ENCODE peak calls at places on chromosomes 11 and 22, in six cellular contexts. I is GM18507; H is adipocyte; E is ovary; M is stimulated activated effector memory CD8-positive, alpha-beta T cell treated with anti-CD3 and anti-CD28 coated beads, Interleukin-12 subunit alpha, Interleukin-12 subunit beta, amount 100 ng/mL, for 72 hours; K is GM13977. O is an unnamed sample.

GRCh38 chr22:44584256-44584902 is 86.3 kb upstream of the RTL6 start:
- DNase-seq in K (no peak), H (no peak), I (no peak), E (peak), M (no peak), O (no peak)

GRCh38 chr22:48882636-48883200 is 945.0 kb downstream of the BRD1 start:
- DNase-seq in M (no peak), I (no peak), K (no peak), H (no peak), E (no peak), O (no peak)

GRCh38 chr11:72525466-72525865 is 91.1 kb upstream of the CLPB start:
- DNase-seq in K (no peak), M (no peak), I (no peak), E (no peak), H (no peak), O (no peak)

GRCh38 chr22:17272511-17272991 is 53.3 kb upstream of the ADA2 start:
- DNase-seq in E (no peak), I (no peak), M (no peak), K (no peak), H (no peak), O (no peak)

GRCh38 chr11:123551085-123551484 is 103.3 kb downstream of the SCN3B start:
- DNase-seq in K (no peak), M (no peak), I (no peak), H (no peak), E (no peak), O (no peak)

GRCh38 chr11:101441747-101442146 is 142.1 kb downstream of the TRPC6 start:
- DNase-seq in I (no peak), H (peak), K (no peak), E (no peak), M (no peak), O (no peak)

GRCh38 chr11:69398529-69399492 is 82.7 kb upstream of the LINC01488 start:
- DNase-seq in I (no peak), H (peak), K (no peak), M (no peak), E (no peak), O (no peak)

GRCh38 chr11:126462422-126462821 is 106.9 kb downstream of the ST3GAL4 start:
- DNase-seq in E (no peak), M (no peak), H (no peak), I (no peak), K (no peak), O (no peak)

GRCh38 chr11:45468265-45468856 is 182.2 kb upstream of the SYT13 start:
- DNase-seq in H (peak), M (no peak), K (no peak), I (no peak), E (no peak), O (no peak)

GRCh38 chr22:26669060-26669481 is 11.7 kb downstream of the MIAT start:
- DNase-seq in E (no peak), H (peak), K (no peak), M (no peak), I (no peak), O (no peak)

GRCh38 chr11:112724194-112724790 is 236.9 kb upstream of the NCAM1 start:
- DNase-seq in K (no peak), E (no peak), H (no peak), I (no peak), M (peak), O (no peak)

GRCh38 chr22:22400964-22401363 is 107.6 kb downstream of the ZNF280B start:
- DNase-seq in I (no peak), M (no peak), E (no peak), K (no peak), H (no peak), O (no peak)

GRCh38 chr11:114650661-114651060 is 27.7 kb upstream of the NXPE2 start:
- DNase-seq in K (no peak), E (no peak), M (no peak), I (no peak), H (no peak), O (no peak)

GRCh38 chr11:9525116-9525515 is 48.4 kb upstream of the WEE1 start:
- DNase-seq in I (no peak), E (no peak), M (peak), H (no peak), K (no peak), O (no peak)

GRCh38 chr11:21630934-21631478 is 561.9 kb upstream of the ANO5 start:
- DNase-seq in I (no peak), M (no peak), E (no peak), K (no peak), H (no peak), O (no peak)

GRCh38 chr11:113885897-113886296 is 10.5 kb upstream of the USP28 start:
- DNase-seq in E (no peak), K (no peak), I (no peak), M (no peak), H (no peak), O (no peak)

GRCh38 chr11:126307706-126308105 is 3.8 kb downstream of the DCPS start:
- DNase-seq in M (no peak), H (peak), E (no peak), I (no peak), K (no peak), O (no peak)

GRCh38 chr11:67441082-67441683 is 2.1 kb downstream of the CORO1B start:
- DNase-seq in M (no peak), I (no peak), K (no peak), H (no peak), E (peak), O (no peak)

GRCh38 chr11:92882828-92883611 is 86.4 kb upstream of the MTNR1B start:
- DNase-seq in M (no peak), I (no peak), E (no peak), H (no peak), K (no peak), O (no peak)

GRCh38 chr11:44139565-44140313 is 44.3 kb downstream of the EXT2 start:
- DNase-seq in E (no peak), H (no peak), M (no peak), K (no peak), I (no peak), O (no peak)

GRCh38 chr11:36333468-36333867 is 37.4 kb downstream of the PRR5L start:
- DNase-seq in H (peak), I (no peak), E (no peak), M (no peak), K (no peak), O (no peak)

GRCh38 chr11:67301951-67302516 is 1.3 kb upstream of the SSH3 start:
- DNase-seq in M (no peak), I (no peak), E (no peak), H (no peak), K (no peak), O (no peak)

GRCh38 chr11:334264-335033 is 13.8 kb upstream of the IFITM3 start:
- DNase-seq in K (no peak), M (no peak), H (no peak), I (no peak), E (peak), O (no peak)

GRCh38 chr11:115848080-115848479 is 343.9 kb upstream of the CADM1 start:
- DNase-seq in M (no peak), K (no peak), I (no peak), H (no peak), E (no peak), O (no peak)

GRCh38 chr11:61718613-61719302 is 33.7 kb upstream of the MYRF start:
- DNase-seq in K (no peak), H (peak), M (no peak), E (peak), I (no peak), O (no peak)

GRCh38 chr11:102544594-102544993 is 14.0 kb upstream of the MMP7 start:
- DNase-seq in H (no peak), K (no peak), I (no peak), M (no peak), E (no peak), O (no peak)

GRCh38 chr11:70155386-70155785 is 47.7 kb upstream of the FADD start:
- DNase-seq in K (no peak), H (no peak), E (no peak), M (no peak), I (no peak), O (no peak)

GRCh38 chr11:2296913-2297622 is 4.7 kb downstream of the C11orf21 start:
- DNase-seq in H (no peak), I (no peak), E (no peak), K (no peak), M (no peak), O (no peak)

GRCh38 chr11:44622190-44622650 is 56.8 kb downstream of the CD82 start:
- DNase-seq in K (no peak), I (no peak), H (no peak), M (peak), E (peak), O (no peak)

GRCh38 chr11:126140106-126140931 is 71.1 kb downstream of the RPUSD4 start:
- DNase-seq in M (no peak), H (peak), K (no peak), I (no peak), E (no peak), O (no peak)

GRCh38 chr11:134119094-134119493 is 50.2 kb downstream of the JAM3 start:
- DNase-seq in E (no peak), I (no peak), M (no peak), H (peak), K (no peak), O (no peak)

GRCh38 chr11:118338637-118339061 is 3.9 kb downstream of the CD3D start:
- DNase-seq in K (peak), H (no peak), E (no peak), I (peak), M (peak), O (peak)

GRCh38 chr22:50438305-50439275 is 36.2 kb downstream of the SBF1 start:
- DNase-seq in I (no peak), M (no peak), E (peak), H (no peak), K (no peak), O (no peak)

GRCh38 chr11:35814026-35814425 is 129.8 kb upstream of the LDLRAD3 start:
- DNase-seq in M (no peak), E (no peak), H (no peak), I (no peak), K (no peak), O (no peak)

GRCh38 chr11:62388999-62389398 is 29.8 kb upstream of the SCGB1A1 start:
- DNase-seq in K (no peak), M (no peak), E (no peak), H (no peak), I (no peak), O (no peak)

GRCh38 chr11:116173946-116174911 is 598.6 kb downstream of the BUD13 start:
- DNase-seq in H (no peak), M (no peak), I (no peak), K (no peak), E (no peak), O (no peak)

GRCh38 chr11:9903579-9903978 is 239.7 kb downstream of the SWAP70 start:
- DNase-seq in E (no peak), K (no peak), I (no peak), M (no peak), H (no peak), O (no peak)

O was measured in germinal center.